ENCODE peak calls at places on chromosome 22, in ten cellular contexts. K is transverse colon, D is tibial nerve, V is GM23338, W is MM.1S, G is K562, B is neuronal stem cell, E is thoracic aorta, U is aorta, M is IMR-90. X is an unnamed sample.

GRCh38 chr22:44163536-44163935 is 17.2 kb upstream of the PARVG start:
- DNase-seq in K (no peak), D (no peak), V (no peak), W (no peak), G (no peak), B (no peak), E (no peak), U (no peak), M (no peak), X (no peak)

GRCh38 chr22:33803883-33804282 is 116.4 kb downstream of the LARGE1 start:
- DNase-seq in K (no peak), D (no peak), V (no peak), W (no peak), G (no peak), B (no peak), E (no peak), U (no peak), M (peak; percentile 15), X (no peak)

GRCh38 chr22:32354360-32355351 is 3.0 kb upstream of the RFPL3 start:
- DNase-seq in K (no peak), D (no peak), V (peak; percentile 53), W (no peak), G (peak; percentile 6), B (no peak), E (no peak), U (no peak), M (peak; percentile 67), X (no peak)

GRCh38 chr22:25849514-25849913 is 107.5 kb downstream of the MYO18B start:
- DNase-seq in K (no peak), D (no peak), V (no peak), W (no peak), G (no peak), B (no peak), E (no peak), U (no peak), M (no peak), X (peak; percentile 23)

GRCh38 chr22:19724927-19725661 is 1.8 kb downstream of the GP1BB start:
- DNase-seq in K (no peak), D (no peak), V (no peak), W (no peak), G (no peak), B (no peak), E (no peak), U (no peak), M (no peak), X (no peak)

GRCh38 chr22:40116496-40117200 is 61.1 kb upstream of the TNRC6B start:
- DNase-seq in K (no peak), D (no peak), V (no peak), W (no peak), G (no peak), B (no peak), E (no peak), U (no peak), M (no peak), X (no peak)

GRCh38 chr22:26709617-26710390 is 52.4 kb downstream of the MIAT start:
- DNase-seq in K (no peak), D (no peak), V (no peak), W (no peak), G (no peak), B (no peak), E (no peak), U (no peak), M (peak; percentile 76), X (no peak)

GRCh38 chr22:29580200-29580810 is 608 bp downstream of the NIPSNAP1 start:
- DNase-seq in K (peak; percentile 33), D (no peak), V (peak; percentile 38), W (no peak), G (no peak), B (no peak), E (no peak), U (no peak), M (no peak), X (peak; percentile 35)

GRCh38 chr22:40128989-40129388 is 48.7 kb upstream of the TNRC6B start:
- DNase-seq in K (peak; percentile 48), D (no peak), V (no peak), W (peak; percentile 91), G (no peak), B (no peak), E (no peak), U (no peak), M (no peak), X (peak; percentile 4)

DNA sequence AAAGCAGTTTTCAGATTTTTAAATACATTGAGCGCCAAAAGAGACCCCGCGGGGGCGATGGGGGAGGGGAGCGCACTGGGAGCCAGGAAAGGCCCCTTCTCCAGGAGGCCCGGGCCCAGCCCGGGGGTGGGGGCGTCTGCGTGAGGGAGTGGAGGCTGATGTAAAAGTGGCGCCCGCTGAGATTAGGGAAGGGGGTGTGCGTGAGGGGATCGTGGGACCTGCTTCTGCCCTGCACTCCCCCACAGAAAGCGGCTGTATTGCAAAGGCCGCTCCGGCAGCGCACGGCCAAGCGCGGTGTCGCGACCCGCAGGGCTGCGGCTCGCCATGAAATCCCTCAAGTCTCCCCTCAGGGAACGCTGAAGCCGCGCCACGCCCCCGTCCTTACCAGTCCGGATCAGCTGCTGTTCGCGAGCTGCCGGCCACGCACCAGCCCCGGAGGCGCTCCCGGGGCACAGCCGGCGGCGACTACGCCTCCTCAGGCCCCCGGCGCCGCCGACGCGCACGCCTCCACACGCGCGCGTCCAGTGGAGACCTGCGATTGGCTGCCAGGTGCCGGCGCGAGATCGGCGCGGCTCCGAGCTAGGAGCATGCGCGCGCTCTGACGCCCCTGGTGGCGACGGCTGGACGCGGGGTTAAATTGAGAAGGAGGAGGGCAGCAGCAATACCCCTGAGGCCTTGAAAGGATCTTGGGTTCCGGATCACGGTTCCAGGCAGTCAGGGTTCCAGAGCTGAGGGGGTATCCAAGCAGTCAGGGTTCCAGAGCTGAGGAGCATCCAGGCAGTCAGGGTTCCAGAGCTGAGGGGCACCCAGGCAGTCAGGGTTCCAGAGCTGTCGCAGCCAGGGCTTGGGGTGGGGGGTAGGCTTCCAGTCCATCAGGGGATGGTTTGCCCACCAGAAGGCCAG is at the start of gene ZNF280B:
- DNase-seq in K (peak; percentile 79), D (no peak), V (peak; percentile 90), W (peak; percentile 95), G (peak; percentile 100), B (peak; percentile 76), E (no peak), U (peak; percentile 86), M (peak; percentile 79), X (peak; percentile 80)
- H3K27ac ChIP-seq in K (no peak within 1 kb of the TSS), D (no peak within 1 kb of the TSS), V (no peak within 1 kb of the TSS), W (no peak within 1 kb of the TSS), G (peak within 1 kb of the TSS; percentile 63), B (no peak within 1 kb of the TSS), E (no peak within 1 kb of the TSS), U (no peak within 1 kb of the TSS), M (no peak within 1 kb of the TSS), X (no peak within 1 kb of the TSS)

GRCh38 chr22:42967005-42967404 is 47.9 kb downstream of the PACSIN2 start:
- DNase-seq in K (no peak), D (no peak), V (no peak), W (no peak), G (no peak), B (no peak), E (no peak), U (peak; percentile 57), M (no peak), X (no peak)

GRCh38 chr22:42969348-42969975 is 45.5 kb downstream of the PACSIN2 start:
- DNase-seq in K (no peak), D (no peak), V (no peak), W (no peak), G (no peak), B (no peak), E (no peak), U (peak; percentile 51), M (peak; percentile 86), X (no peak)

GRCh38 chr22:42972592-42973535 is 42.1 kb downstream of the PACSIN2 start:
- DNase-seq in K (peak; percentile 39), D (no peak), V (no peak), W (no peak), G (no peak), B (no peak), E (no peak), U (no peak), M (no peak), X (peak; percentile 57)

GRCh38 chr22:42967933-42968332 is 47.0 kb downstream of the PACSIN2 start:
- DNase-seq in K (peak; percentile 58), D (no peak), V (no peak), W (no peak), G (peak; percentile 62), B (no peak), E (no peak), U (peak; percentile 80), M (no peak), X (no peak)

GRCh38 chr22:42970029-42970428 is 44.9 kb downstream of the PACSIN2 start:
- DNase-seq in K (no peak), D (no peak), V (no peak), W (no peak), G (no peak), B (no peak), E (no peak), U (no peak), M (no peak), X (peak; percentile 54)
- H3K27ac ChIP-seq in K (peak overlapping the region; percentile 13), D (no peak overlapping the region), V (no peak overlapping the region), W (no peak overlapping the region), G (no peak overlapping the region), B (no peak overlapping the region), E (no peak overlapping the region), U (no peak overlapping the region), M (no peak overlapping the region), X (peak overlapping the region; percentile 33)

DNA sequence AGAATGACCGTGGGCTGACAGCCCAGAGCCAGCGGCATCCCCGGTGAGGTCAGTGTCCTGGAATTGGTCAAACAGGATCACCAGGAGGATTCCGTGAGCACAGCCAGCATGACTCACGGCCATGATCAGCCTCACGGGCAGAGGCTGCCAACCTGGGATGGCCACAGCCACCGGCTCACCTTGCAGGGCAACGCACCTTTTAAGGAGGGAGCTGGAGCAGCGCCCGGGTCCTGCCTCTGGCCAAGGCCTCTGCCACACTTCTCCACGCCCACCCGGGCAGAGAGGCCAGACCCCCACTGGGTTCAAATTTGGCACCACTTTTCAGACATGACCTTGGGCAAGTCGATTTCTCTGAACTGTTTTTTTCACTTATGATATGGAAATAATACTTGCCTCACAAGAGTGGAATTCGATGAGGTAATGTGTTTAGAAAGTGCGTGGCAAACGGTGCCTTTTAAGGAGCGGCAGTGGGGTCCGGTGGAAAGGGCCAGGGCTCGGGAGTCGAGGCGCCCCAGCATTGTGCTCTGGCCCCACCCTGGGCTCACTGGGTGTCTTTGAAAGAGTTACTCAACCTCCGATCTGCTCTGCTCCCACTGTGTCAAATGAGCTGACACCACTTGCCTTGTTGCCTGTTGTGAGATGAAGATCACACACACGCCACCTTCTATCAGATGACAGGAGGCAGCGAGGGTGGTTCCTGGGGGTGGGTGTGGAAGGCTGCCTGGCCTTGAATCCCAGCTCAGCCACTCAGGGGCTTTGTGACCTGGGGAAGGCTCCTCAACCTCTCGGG is 16.0 kb downstream of the TXN2 start:
- DNase-seq in K (peak; percentile 80), D (no peak), V (no peak), W (no peak), G (no peak), B (no peak), E (no peak), U (peak; percentile 94), M (peak; percentile 93), X (peak; percentile 97)
- H3K27ac ChIP-seq in K (peak overlapping the region; percentile 98), D (peak overlapping the region; percentile 70), V (no peak overlapping the region), W (no peak overlapping the region), G (no peak overlapping the region), B (no peak overlapping the region), E (peak overlapping the region; percentile 95), U (peak overlapping the region; percentile 58), M (peak overlapping the region; percentile 96), X (peak overlapping the region; percentile 94)

DNA sequence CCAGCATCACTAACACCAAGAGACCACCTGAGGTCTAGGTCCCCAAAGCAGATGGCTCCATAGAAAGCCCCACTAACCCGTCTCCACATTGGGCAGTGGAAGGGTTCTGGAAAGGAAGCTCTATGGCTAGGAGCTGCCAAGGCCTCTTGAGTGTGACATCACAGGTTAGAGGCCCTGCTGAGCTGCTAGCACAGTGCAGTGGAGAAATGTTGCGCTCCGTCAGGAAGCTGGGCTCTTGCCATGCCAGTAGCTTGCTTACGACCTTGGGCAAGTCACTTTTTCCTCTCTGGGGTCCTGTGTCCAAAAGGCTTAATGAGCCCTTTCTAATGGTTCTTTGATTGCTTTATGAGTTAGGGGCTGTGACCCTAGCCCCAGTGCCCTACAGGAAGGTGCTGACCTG is 10.6 kb downstream of the PIK3IP1 start:
- DNase-seq in K (no peak), D (no peak), V (no peak), W (no peak), G (no peak), B (no peak), E (no peak), U (no peak), M (no peak), X (no peak)
- H3K27ac ChIP-seq in K (peak overlapping the region; percentile 51), D (peak overlapping the region; percentile 57), V (no peak overlapping the region), W (no peak overlapping the region), G (no peak overlapping the region), B (no peak overlapping the region), E (no peak overlapping the region), U (no peak overlapping the region), M (no peak overlapping the region), X (no peak overlapping the region)

X was measured in body of pancreas.